ENCODE peak calls at places on chromosome 20, in eight cellular contexts. A, N, D, M, F, C, V and T are unnamed samples.

GRCh38 chr20:23159256-23159922 is 73.3 kb upstream of the CD93 start:
- DNase-seq in F (peak; percentile 42), A (no peak), D (no peak), V (no peak), M (no peak), C (no peak), N (no peak), T (peak; percentile 89)

GRCh38 chr20:4957187-4957586 is 44.1 kb downstream of the SLC23A2 start:
- DNase-seq in A (no peak), D (no peak), F (no peak), C (no peak), M (no peak), V (no peak), N (no peak), T (no peak)

GRCh38 chr20:5928831-5929715 is 21.3 kb downstream of the TRMT6 start:
- DNase-seq in V (no peak), M (no peak), A (no peak), F (no peak), C (no peak), D (no peak), N (no peak), T (no peak)

GRCh38 chr20:45345104-45345936 is 2.9 kb downstream of the SDC4 start:
- DNase-seq in N (peak; percentile 94), C (no peak), D (no peak), F (no peak), M (peak; percentile 89), A (no peak), V (no peak), T (no peak)

GRCh38 chr20:51528263-51529026 is 14.1 kb downstream of the NFATC2 start:
- DNase-seq in M (no peak), V (no peak), F (no peak), C (no peak), A (no peak), D (no peak), N (no peak), T (no peak)

GRCh38 chr20:47719625-47720024 is 65.7 kb downstream of the SULF2 start:
- DNase-seq in D (no peak), C (no peak), N (no peak), F (no peak), M (no peak), A (no peak), V (no peak), T (no peak)

GRCh38 chr20:35992713-35993335 is 24.4 kb downstream of the CNBD2 start:
- DNase-seq in M (peak; percentile 52), C (peak; percentile 49), N (peak; percentile 59), D (peak; percentile 37), V (no peak), F (peak; percentile 73), A (peak; percentile 75), T (no peak)

GRCh38 chr20:43590036-43590391 is 723 bp upstream of the IFT52 start:
- DNase-seq in D (peak; percentile 29), C (no peak), F (peak; percentile 72), V (no peak), M (no peak), A (peak; percentile 67), N (no peak), T (no peak)

GRCh38 chr20:56249244-56249955 is 868 bp downstream of the MC3R start:
- DNase-seq in A (peak; percentile 61), F (peak; percentile 88), D (no peak), V (no peak), M (no peak), N (no peak), C (peak; percentile 13), T (no peak)

GRCh38 chr20:36094497-36094896 is 60.0 kb upstream of the EPB41L1 start:
- DNase-seq in A (peak; percentile 35), F (peak; percentile 64), V (no peak), D (no peak), N (no peak), C (no peak), M (no peak), T (no peak)

GRCh38 chr20:53925651-53926401 is 144.6 kb downstream of the BCAS1 start:
- DNase-seq in V (no peak), F (peak; percentile 5), M (no peak), C (no peak), D (no peak), N (no peak), A (no peak), T (no peak)

GRCh38 chr20:44355503-44356352 is at the start of gene HNF4A:
- DNase-seq in F (no peak), V (no peak), D (no peak), M (no peak), C (no peak), N (no peak), A (no peak), T (no peak)

GRCh38 chr20:36152266-36152665 is 2.3 kb upstream of the EPB41L1 start:
- DNase-seq in D (no peak), F (no peak), V (no peak), M (no peak), N (no peak), A (no peak), C (no peak), T (no peak)

GRCh38 chr20:828987-829386 is 4.5 kb upstream of the FAM110A start:
- DNase-seq in A (no peak), C (no peak), D (peak; percentile 6), N (no peak), V (no peak), F (no peak), M (no peak), T (no peak)

GRCh38 chr20:6831461-6831860 is 64.0 kb downstream of the BMP2 start:
- DNase-seq in V (no peak), F (no peak), A (no peak), D (no peak), M (no peak), C (no peak), N (no peak), T (no peak)

GRCh38 chr20:58073945-58074920 is 154.2 kb downstream of the ANKRD60 start:
- DNase-seq in D (no peak), V (no peak), F (peak; percentile 32), C (no peak), M (peak; percentile 30), N (no peak), A (no peak), T (peak; percentile 92)

GRCh38 chr20:46894579-46894958 is at the start of gene EYA2:
- DNase-seq in M (no peak), N (no peak), F (peak; percentile 75), V (no peak), D (no peak), C (no peak), A (peak; percentile 70), T (no peak)

GRCh38 chr20:8299921-8300320 is 167.9 kb downstream of the PLCB1 start:
- DNase-seq in V (no peak), C (no peak), N (no peak), D (no peak), A (no peak), M (no peak), F (no peak), T (no peak)

GRCh38 chr20:21301940-21302644 is 1.0 kb upstream of the XRN2 start:
- DNase-seq in F (no peak), V (no peak), D (no peak), A (no peak), M (no peak), N (no peak), C (no peak), T (no peak)
- H3K27ac ChIP-seq in F (no peak overlapping the region), V (no peak overlapping the region), D (peak overlapping the region; percentile 92), A (no peak overlapping the region), M (peak overlapping the region; percentile 94), N (no peak overlapping the region), C (peak overlapping the region; percentile 93), T (peak overlapping the region; percentile 100)

DNA sequence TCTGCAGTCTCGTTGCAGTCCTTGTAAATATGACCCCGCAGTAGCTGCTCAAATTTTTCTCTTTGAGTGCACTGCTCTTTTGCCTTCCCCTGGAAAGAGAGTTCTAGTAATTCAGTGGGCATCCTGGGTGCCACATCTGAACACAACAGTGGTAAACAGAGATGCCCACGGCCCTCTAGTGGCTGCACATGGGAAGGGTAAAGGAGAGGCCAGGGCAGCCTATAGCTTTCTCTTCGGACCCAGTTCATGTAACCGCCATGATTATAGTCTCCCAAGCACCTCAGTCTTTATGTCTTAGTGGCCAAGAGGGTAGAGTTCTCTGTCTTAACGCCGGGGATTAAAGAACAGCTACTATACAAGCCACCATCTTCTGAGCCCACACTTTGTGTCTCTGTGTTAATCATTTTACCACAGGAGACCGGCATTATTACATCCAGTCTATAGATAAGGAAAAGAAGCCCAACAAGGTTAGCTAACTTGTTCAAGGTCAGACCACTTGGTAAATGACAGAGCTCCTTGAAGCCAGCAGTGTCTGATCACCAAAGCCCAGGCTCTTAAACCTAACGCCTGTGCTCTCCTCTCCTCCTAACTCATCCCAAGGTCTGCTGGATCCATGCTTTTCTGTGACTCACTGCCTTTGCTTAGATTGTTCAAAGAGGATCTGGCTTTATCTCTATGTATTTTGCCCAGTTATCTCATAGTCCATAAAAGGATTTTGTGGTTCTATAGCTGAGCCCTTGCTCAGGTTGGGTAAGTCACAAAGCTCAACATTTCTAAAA is 81.8 kb downstream of the ISM1 start:
- DNase-seq in N (no peak), M (no peak), V (no peak), F (peak; percentile 76), D (no peak), C (peak; percentile 4), A (peak; percentile 52), T (no peak)
- TF ChIP-seq CTCF in N (peak; percentile 76), M (peak; percentile 24), V (peak; percentile 55), F (peak; percentile 87), D (no peak), C (peak; percentile 80), A (peak; percentile 82), T (no peak)

GRCh38 chr20:20198011-20198410 is 145.7 kb downstream of the CFAP61 start:
- DNase-seq in D (no peak), A (no peak), V (no peak), F (no peak), C (no peak), M (no peak), N (no peak), T (no peak)
- H3K27ac ChIP-seq in D (no peak overlapping the region), A (no peak overlapping the region), V (no peak overlapping the region), F (no peak overlapping the region), C (no peak overlapping the region), M (no peak overlapping the region), N (no peak overlapping the region), T (no peak overlapping the region)

DNA sequence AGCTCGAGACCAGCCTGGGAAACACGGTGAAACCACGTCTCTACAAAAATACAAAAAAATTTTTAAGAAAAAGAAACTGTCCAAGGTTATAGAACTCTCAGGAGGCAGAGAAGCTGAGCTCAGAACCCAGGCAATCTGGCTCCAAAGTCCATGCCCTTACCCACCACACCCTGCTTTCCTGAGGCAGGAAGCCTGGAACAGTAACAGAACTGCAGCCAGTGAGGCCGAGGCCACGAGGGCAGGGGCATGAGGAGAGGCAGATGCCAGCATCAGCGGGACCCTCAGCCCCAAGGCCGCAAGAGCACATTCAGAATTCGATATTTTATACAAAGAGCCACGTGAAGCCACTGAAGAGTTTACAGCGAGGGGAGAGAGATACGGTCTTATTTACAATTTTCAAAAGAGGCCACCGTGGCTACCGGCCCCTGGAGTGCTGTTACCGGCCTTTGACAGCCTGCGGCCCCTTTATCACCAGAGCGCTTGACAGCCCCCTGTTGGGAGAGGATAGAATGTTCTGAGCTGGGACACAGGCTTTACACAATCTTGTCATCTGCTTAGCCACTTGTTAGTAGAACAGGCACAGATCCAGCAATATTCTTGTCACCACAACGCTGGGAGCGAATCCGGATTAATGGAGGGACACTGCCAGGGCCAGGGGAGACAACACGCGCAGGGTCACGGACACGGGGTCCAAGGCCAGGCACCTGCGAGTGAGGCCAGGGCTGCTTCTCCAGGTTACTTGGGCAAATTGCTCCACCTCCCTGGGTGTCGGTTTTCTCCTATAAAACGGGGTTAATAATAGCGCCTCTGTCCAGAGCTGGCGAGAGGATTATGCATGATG is 5.6 kb downstream of the SPATA2 start:
- DNase-seq in C (no peak), A (peak; percentile 71), D (no peak), V (no peak), N (no peak), F (peak; percentile 81), M (no peak), T (no peak)
- TF ChIP-seq CTCF in C (peak; percentile 33), A (peak; percentile 55), D (no peak), V (peak; percentile 41), N (no peak), F (peak; percentile 77), M (no peak), T (no peak)